ENCODE peak calls at places on chromosome 4, in ten cellular contexts. V is sigmoid colon, P is ovary, U is transverse colon, J is K562, S is GM12878, B is upper lobe of left lung, F is stomach, A is suprapubic skin, Y is SK-N-SH. Z is an unnamed sample. For H3K36me3, the result is how much of the 10 kb centered on the place peaks cover.

GRCh38 chr4:3836041-3836801 is 70.0 kb downstream of the ADRA2C start:
- DNase-seq in V (no peak), P (no peak), U (no peak), J (no peak), S (no peak), B (no peak), F (no peak), A (no peak), Y (peak), Z (no peak)

GRCh38 chr4:181043486-181043885 is 1199.7 kb upstream of the TENM3 start:
- DNase-seq in V (no peak), P (no peak), U (no peak), J (no peak), S (no peak), B (no peak), F (no peak), A (no peak), Y (no peak), Z (no peak)

GRCh38 chr4:6408263-6408662 is 64.2 kb downstream of the PPP2R2C start:
- DNase-seq in V (no peak), P (no peak), U (no peak), J (peak), S (no peak), B (no peak), F (no peak), A (no peak), Y (no peak), Z (no peak)

GRCh38 chr4:149896428-149896827 is 80.8 kb upstream of the IQCM start:
- DNase-seq in V (no peak), P (no peak), U (no peak), J (no peak), S (no peak), B (no peak), F (no peak), A (no peak), Y (no peak), Z (no peak)

GRCh38 chr4:100017627-100018310 is 67.7 kb upstream of the H2AZ1 start:
- DNase-seq in V (no peak), P (no peak), U (no peak), J (no peak), S (no peak), B (no peak), F (no peak), A (no peak), Y (no peak), Z (no peak)

GRCh38 chr4:128812360-128812958 is 3.0 kb downstream of the JADE1 start:
- DNase-seq in V (peak), P (no peak), U (no peak), J (peak), S (no peak), B (peak), F (peak), A (peak), Y (peak), Z (peak)

GRCh38 chr4:14857986-14858385 is 144.3 kb upstream of the CPEB2 start:
- DNase-seq in V (no peak), P (no peak), U (no peak), J (no peak), S (no peak), B (no peak), F (no peak), A (no peak), Y (no peak), Z (no peak)

GRCh38 chr4:31984872-31985271 is 1264.7 kb downstream of the PCDH7 start:
- DNase-seq in V (no peak), P (no peak), U (no peak), J (no peak), S (no peak), B (no peak), F (no peak), A (no peak), Y (no peak), Z (no peak)

GRCh38 chr4:7872264-7872771 is 67.3 kb downstream of the AFAP1 start:
- DNase-seq in V (peak), P (peak), U (no peak), J (no peak), S (no peak), B (no peak), F (no peak), A (no peak), Y (no peak), Z (peak)

GRCh38 chr4:110087116-110087708 is 111.2 kb downstream of the ELOVL6 start:
- DNase-seq in V (no peak), P (no peak), U (no peak), J (no peak), S (no peak), B (no peak), F (no peak), A (no peak), Y (no peak), Z (no peak)

GRCh38 chr4:113060853-113061252 is 11.4 kb downstream of the ANK2 start:
- DNase-seq in V (no peak), P (no peak), U (no peak), J (no peak), S (no peak), B (no peak), F (no peak), A (no peak), Y (no peak), Z (no peak)
- H3K4me3 ChIP-seq in V (no peak), P (no peak), U (no peak), J (no peak), S (no peak), B (no peak), F (no peak), A (no peak), Y (no peak), Z (no peak)

GRCh38 chr4:168882650-168883233 is 127.3 kb downstream of the CBR4 start:
- DNase-seq in V (peak), P (no peak), U (no peak), J (no peak), S (no peak), B (peak), F (no peak), A (no peak), Y (no peak), Z (no peak)
- H3K36me3 ChIP-seq in V (under half), P (under half), U (under half), J (under half), S (under half), B (under half), F (under half), A (under half), Y (under half), Z (under half)

DNA sequence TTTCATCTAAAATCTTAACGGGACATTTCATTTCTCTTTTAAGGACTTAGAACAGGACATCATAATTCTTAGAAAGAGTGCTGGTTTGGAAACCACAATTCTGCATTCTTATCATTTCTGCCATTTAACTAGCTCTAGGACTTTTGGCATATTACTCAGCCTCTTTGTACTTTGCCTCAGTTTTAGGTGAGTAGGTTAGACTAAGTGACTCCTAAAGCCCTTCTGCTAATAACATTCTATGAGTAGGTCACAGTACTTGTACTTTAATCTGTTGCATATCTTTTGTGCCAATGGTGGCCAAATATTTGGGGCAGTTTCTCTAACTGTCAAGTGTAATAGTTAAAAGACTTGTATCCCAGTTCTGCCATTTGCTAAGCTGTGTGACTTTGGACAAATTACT is 115.4 kb upstream of the NUDT6 start:
- DNase-seq in V (no peak), P (no peak), U (no peak), J (peak), S (no peak), B (no peak), F (no peak), A (no peak), Y (no peak), Z (no peak)
- TF ChIP-seq EP300 in V (no peak), P (no peak), U (no peak), J (no peak), S (no peak), B (no peak), F (no peak), A (no peak), Y (no peak), Z (no peak)

GRCh38 chr4:140757220-140757607 is 1.0 kb upstream of the TBC1D9 start:
- DNase-seq in V (no peak), P (no peak), U (no peak), J (no peak), S (no peak), B (no peak), F (no peak), A (no peak), Y (peak), Z (no peak)
- H3K4me3 ChIP-seq in V (peak), P (peak), U (no peak), J (no peak), S (peak), B (peak), F (peak), A (peak), Y (peak), Z (peak)

DNA sequence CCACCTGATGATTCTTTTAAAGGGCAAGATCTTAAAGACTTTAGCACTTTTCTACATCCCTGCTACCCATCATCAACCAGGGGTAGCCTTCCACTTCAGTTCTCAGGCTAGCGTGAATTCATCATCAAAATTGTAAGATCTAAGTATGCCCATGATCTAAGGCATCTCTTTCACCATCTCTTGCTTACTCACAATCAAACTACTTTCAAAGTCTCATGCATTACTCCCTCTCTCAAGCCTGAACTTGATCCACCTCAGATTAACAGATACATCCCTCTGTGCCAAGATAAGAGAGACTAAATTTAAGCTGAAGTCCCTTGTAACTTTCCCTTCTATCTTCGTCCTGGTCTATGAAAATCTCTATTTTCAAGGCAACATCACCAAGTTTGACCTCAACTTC is 62.8 kb downstream of the DHX15 start:
- DNase-seq in V (no peak), P (no peak), U (no peak), J (no peak), S (no peak), B (no peak), F (no peak), A (no peak), Y (no peak), Z (no peak)
- H3K36me3 ChIP-seq in V (under half), P (under half), U (under half), J (half or more), S (under half), B (under half), F (half or more), A (under half), Y (under half), Z (under half)

Z was measured in tibial nerve.